ENCODE peak calls at places on chromosomes 5 and 9, in seven cellular contexts. X is GM13976, K is stomach, A is A549, V is RWPE1, M is ovary, S is fibroblast of pulmonary artery. N is an unnamed sample.

GRCh38 chr9:128685636-128686489 is 3.2 kb upstream of the SET start:
- DNase-seq in X (peak), K (peak), A (no peak), V (no peak), M (no peak), S (no peak), N (no peak)

GRCh38 chr5:163473613-163474243 is 13.3 kb downstream of the HMMR start:
- DNase-seq in X (no peak), K (no peak), A (peak), V (peak), M (no peak), S (peak), N (no peak)

GRCh38 chr5:77311217-77311571 is 100.7 kb downstream of the PDE8B start:
- DNase-seq in X (no peak), K (no peak), A (no peak), V (no peak), M (no peak), S (no peak), N (no peak)

GRCh38 chr5:131795879-131796792 is 681 bp downstream of the FNIP1 start:
- DNase-seq in X (peak), K (peak), A (peak), V (peak), M (peak), S (peak), N (peak)

GRCh38 chr9:76624381-76625048 is 139.7 kb upstream of the PCA3 start:
- DNase-seq in X (peak), K (no peak), A (no peak), V (no peak), M (no peak), S (no peak), N (no peak)

GRCh38 chr9:112051812-112052211 is 123.3 kb downstream of the SUSD1 start:
- DNase-seq in X (no peak), K (no peak), A (no peak), V (no peak), M (no peak), S (no peak), N (no peak)

GRCh38 chr9:112925058-112925641 is 34.5 kb upstream of the SLC46A2 start:
- DNase-seq in X (no peak), K (no peak), A (peak), V (peak), M (no peak), S (peak), N (peak)

GRCh38 chr9:88835772-88836171 is 155.5 kb upstream of the S1PR3 start:
- DNase-seq in X (no peak), K (no peak), A (no peak), V (no peak), M (no peak), S (no peak), N (no peak)

GRCh38 chr5:83474170-83474796 is 2.7 kb downstream of the VCAN start:
- DNase-seq in X (peak), K (peak), A (peak), V (peak), M (no peak), S (peak), N (peak)

GRCh38 chr5:165076686-165077085 is 1571.3 kb downstream of the MAT2B start:
- DNase-seq in X (no peak), K (no peak), A (no peak), V (no peak), M (no peak), S (no peak), N (no peak)

GRCh38 chr9:71514344-71514975 is 253.9 kb downstream of the CEMIP2 start:
- DNase-seq in X (no peak), K (no peak), A (no peak), V (no peak), M (no peak), S (no peak), N (no peak)

GRCh38 chr9:21479152-21479702 is 2.9 kb downstream of the IFNE start:
- DNase-seq in X (no peak), K (no peak), A (no peak), V (no peak), M (no peak), S (no peak), N (no peak)

GRCh38 chr9:21477466-21477865 is 4.6 kb downstream of the IFNE start:
- DNase-seq in X (no peak), K (no peak), A (no peak), V (no peak), M (no peak), S (no peak), N (no peak)

GRCh38 chr9:21470126-21470525 is 12.0 kb downstream of the IFNE start:
- DNase-seq in X (no peak), K (no peak), A (no peak), V (no peak), M (no peak), S (no peak), N (no peak)

DNA sequence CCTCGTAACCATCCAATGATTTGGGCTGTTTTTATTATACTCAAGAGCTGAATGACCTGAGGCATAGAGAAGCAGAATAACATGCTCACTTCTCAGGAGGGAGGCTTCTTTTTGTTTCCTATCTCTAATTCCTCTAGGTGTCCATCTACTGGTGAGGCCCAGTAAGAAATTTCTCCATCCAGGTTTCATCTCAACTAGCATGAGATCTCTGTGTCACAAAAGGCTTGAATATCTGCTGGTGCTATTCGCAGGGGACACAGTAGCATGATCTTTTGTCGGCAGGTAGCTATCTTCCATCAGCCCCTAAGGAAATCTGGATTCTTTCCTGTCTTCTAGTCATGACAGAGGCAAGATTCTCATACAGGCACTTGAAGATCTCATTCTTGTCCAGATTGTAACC is 8.9 kb downstream of the IFNE start:
- DNase-seq in X (no peak), K (no peak), A (no peak), V (no peak), M (no peak), S (no peak), N (no peak)
- TF ChIP-seq CTCF in X (no peak), K (no peak), A (peak), V (no peak), M (no peak), S (peak), N (no peak)

DNA sequence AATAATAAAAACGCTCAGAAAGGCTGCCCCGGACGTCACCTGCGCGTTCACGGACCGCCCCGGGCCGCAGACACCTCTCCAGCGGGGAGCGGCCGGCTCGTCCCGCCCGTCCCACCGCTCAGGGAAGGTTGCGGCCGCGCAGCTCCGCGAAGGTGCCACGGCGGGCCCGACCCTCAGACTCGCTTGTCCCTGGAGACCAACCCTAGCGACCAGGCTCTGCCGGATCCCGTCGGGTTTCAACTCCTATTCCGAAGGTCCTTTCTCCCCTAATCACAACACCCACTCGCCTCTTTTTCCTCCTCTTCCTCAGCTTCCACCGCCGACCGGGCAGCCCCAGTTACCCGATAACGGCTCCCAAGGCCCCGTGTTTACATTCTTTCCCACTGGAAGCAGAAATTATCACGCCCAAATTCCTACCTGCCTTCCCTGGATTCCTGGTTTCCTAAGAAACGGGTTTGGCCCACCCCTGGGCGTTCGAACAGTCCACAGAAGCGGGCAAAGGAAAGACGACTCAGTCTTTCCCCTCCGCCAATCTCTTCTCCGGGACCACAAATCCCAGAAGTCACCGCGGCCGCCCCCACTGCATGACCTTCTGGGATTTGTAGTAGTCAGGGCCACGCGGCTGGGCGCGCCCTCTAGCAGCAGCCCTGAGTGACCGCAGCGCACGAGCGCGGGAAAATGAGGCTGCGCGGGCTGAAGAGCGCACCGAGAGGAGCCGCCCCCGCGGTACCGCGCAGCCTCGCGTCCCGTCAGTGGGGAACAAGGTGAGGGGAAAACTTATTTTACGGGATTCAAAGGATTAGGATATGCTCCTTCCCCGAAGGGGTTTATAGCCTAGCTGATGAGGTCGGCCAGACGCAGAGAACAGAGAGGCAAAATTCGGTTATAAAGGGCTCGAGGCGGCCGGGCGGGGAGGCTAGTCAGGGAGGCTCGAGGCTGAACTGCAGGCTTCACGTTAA is at the start of gene TTC33:
- DNase-seq in X (peak), K (peak), A (peak), V (peak), M (peak), S (peak), N (peak)
- TF ChIP-seq CTCF in X (peak), K (peak), A (peak), V (peak), M (peak), S (peak), N (peak)

DNA sequence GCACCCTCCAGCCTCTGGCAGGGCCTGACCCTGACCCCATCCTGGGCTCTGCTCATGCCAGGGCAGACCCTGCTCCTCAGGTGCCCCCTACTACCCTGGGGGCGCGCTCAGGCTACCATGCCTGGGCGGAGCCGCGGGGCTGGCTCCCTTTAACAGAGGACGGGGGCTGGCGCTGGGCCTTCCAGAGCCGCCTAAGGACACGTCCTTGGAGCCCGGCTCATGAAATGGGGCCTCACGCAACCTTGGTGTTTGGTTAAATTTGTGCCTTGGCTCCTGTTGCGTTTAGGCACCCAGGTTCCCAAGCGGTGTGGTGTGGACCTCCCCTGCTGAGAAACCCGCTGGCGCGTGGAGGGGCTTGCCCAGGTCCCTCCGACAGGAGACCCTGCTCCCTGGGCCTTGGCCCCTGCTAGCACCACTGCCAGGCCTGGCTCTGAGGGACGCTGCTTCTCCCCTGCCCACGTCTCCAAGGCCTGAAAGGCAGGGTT is 3.4 kb upstream of the EHMT1 start:
- DNase-seq in X (no peak), K (no peak), A (no peak), V (no peak), M (no peak), S (no peak), N (no peak)
- TF ChIP-seq CTCF in X (no peak), K (no peak), A (no peak), V (no peak), M (no peak), S (no peak), N (no peak)

DNA sequence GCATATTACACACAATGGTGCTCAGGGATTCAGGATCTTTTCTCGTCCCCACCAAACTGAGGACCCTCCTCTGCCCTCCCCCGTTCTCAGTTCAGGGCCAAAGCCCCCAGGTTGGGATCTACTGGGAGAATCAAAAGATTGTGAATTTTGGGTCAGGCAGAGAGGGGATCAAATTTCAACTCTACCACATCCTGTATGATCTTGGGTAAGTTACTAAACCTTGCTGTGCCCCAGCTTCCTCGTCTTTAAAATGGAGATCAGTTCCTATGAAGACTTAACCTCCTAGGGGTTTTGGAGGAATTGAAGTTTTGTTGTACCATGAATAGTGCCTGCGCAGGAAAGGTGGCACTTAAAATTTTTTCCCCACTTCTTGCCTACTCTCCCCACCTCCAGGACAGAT is 62.4 kb downstream of the RAI14 start:
- DNase-seq in X (no peak), K (no peak), A (no peak), V (no peak), M (no peak), S (no peak), N (no peak)
- TF ChIP-seq CTCF in X (no peak), K (no peak), A (no peak), V (no peak), M (no peak), S (no peak), N (no peak)

GRCh38 chr9:91255327-91255726 is 106.4 kb downstream of the AUH start:
- DNase-seq in X (no peak), K (no peak), A (no peak), V (no peak), M (no peak), S (peak), N (no peak)

GRCh38 chr9:91248707-91249106 is 113.0 kb downstream of the AUH start:
- DNase-seq in X (no peak), K (no peak), A (no peak), V (no peak), M (no peak), S (no peak), N (no peak)

GRCh38 chr9:91258448-91258847 is 103.3 kb downstream of the AUH start:
- DNase-seq in X (no peak), K (no peak), A (no peak), V (no peak), M (no peak), S (no peak), N (no peak)

GRCh38 chr9:91256235-91256634 is 105.5 kb downstream of the AUH start:
- DNase-seq in X (no peak), K (no peak), A (no peak), V (no peak), M (no peak), S (no peak), N (no peak)

DNA sequence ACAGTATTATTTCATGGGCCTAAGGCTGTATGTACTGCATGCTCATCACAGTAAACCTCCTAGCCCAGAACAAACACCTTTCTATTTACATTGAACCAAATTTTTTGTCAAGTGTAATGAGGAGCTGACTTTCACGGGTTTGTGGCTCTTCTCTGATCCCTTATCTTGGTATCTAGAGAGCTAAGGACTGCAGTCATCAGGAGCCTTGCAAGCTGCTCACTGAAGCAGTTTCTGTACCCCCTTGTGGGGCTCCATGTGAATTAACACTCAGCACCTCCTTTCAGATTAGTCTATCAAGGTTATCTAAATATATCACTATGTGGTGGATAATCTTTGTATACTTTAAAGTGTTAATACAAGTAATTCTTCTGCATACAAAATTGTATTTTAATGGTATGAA is 108.2 kb downstream of the AUH start:
- DNase-seq in X (peak), K (no peak), A (peak), V (peak), M (no peak), S (no peak), N (no peak)
- TF ChIP-seq CTCF in X (no peak), K (no peak), A (no peak), V (no peak), M (no peak), S (peak), N (no peak)

DNA sequence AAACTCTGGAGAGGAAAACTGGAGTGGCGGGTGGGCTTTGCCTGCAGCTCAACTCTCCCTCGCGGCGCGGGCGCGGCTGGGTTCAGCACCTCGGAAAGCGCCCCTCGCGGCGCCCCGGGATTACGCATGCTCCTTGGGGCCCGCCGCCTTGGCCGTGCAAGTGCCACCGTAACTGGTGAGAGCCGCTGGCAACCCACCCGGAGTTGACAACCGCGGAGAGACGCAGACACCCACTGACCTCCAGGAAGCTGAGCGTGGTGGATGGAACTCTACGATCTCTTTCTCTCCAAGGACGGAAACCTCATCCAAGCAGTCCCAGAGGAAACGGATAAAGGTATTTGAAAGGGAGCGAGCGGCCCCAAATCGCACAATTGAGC is 194 bp upstream of the RXFP3 start:
- DNase-seq in X (peak), K (peak), A (peak), V (peak), M (peak), S (peak), N (peak)
- TF ChIP-seq CTCF in X (no peak), K (no peak), A (no peak), V (no peak), M (peak), S (peak), N (no peak)

DNA sequence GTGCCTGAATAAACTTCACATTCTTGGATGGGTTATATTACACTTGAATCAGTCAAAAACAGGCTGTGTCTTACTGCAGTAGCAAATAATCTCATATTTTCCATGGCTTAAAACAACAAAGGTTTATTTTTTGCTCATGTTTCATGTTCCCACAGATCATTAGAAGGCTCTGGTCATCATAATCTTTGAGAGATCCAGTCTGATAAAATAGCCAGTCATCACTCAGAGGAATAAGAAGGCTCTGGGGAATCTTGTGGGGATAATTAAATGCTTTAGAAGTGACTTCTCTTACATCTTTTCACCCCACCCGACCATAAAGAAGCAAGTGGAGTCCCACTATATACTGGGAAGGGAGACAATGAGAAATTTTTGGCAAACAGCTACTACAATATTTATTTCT is 417.7 kb downstream of the PSAT1 start:
- DNase-seq in X (no peak), K (no peak), A (no peak), V (no peak), M (no peak), S (no peak), N (no peak)
- TF ChIP-seq CTCF in X (no peak), K (no peak), A (no peak), V (no peak), M (no peak), S (no peak), N (no peak)

GRCh38 chr5:112219000-112219399 is 200.1 kb downstream of the EPB41L4A start:
- DNase-seq in X (no peak), K (no peak), A (no peak), V (no peak), M (no peak), S (no peak), N (no peak)
- TF ChIP-seq CTCF in X (no peak), K (no peak), A (no peak), V (no peak), M (no peak), S (no peak), N (no peak)

GRCh38 chr5:98121036-98121936 is 652.2 kb upstream of the RGMB start:
- DNase-seq in X (no peak), K (no peak), A (no peak), V (no peak), M (no peak), S (no peak), N (no peak)
- TF ChIP-seq CTCF in X (no peak), K (no peak), A (no peak), V (no peak), M (no peak), S (no peak), N (no peak)